ENCODE peak calls at places on chromosome 19, in ten cellular contexts. Y is GOT3; L is activated naive CD4-positive, alpha-beta T cell treated with anti-CD3 and anti-CD28 coated beads for 36 hours; P is hepatic stellate cell; M is MM.1S; K is mucosa of gallbladder; C is iPS DF 6.9; I is stimulated activated naive CD8-positive, alpha-beta T cell treated with anti-CD3 and anti-CD28 coated beads, Interleukin-15, Interleukin-2, amounts not matched to agents 100 U/mL and 50 U/mL, for 24 hours; O is esophagus muscularis mucosa; E is stimulated activated CD4-positive, alpha-beta T cell treated with anti-CD3 and anti-CD28 coated beads, Interleukin-2, amount 100 ng/mL, for 48 hours. V is an unnamed sample.
A peak's percentile ranks its signal among the peaks of the same experiment; 100 is the strongest.

GRCh38 chr19:9171393-9171991 is 7.3 kb upstream of the OR7D2 start:
- DNase-seq in Y (no peak), L (no peak), P (no peak), M (no peak), K (no peak), C (no peak), I (no peak), O (no peak), E (no peak), V (no peak)

GRCh38 chr19:39736088-39736487 is 1.7 kb downstream of the CLC start:
- DNase-seq in Y (no peak), L (peak; percentile 62), P (no peak), M (no peak), K (no peak), C (no peak), I (no peak), O (no peak), E (no peak), V (no peak)

GRCh38 chr19:27774337-27774736 is 1438.6 kb downstream of the UQCRFS1 start:
- DNase-seq in Y (no peak), L (no peak), P (no peak), M (no peak), K (no peak), C (no peak), I (peak; percentile 22), O (no peak), E (no peak), V (no peak)

GRCh38 chr19:15404780-15405211 is 14.0 kb downstream of the AKAP8L start:
- DNase-seq in Y (no peak), L (no peak), P (no peak), M (no peak), K (no peak), C (no peak), I (no peak), O (no peak), E (no peak), V (no peak)

GRCh38 chr19:13987101-13987890 is 18.8 kb downstream of the RFX1 start:
- DNase-seq in Y (no peak), L (no peak), P (no peak), M (no peak), K (peak; percentile 42), C (no peak), I (no peak), O (no peak), E (no peak), V (no peak)

GRCh38 chr19:42197375-42197817 is 20.1 kb downstream of the DEDD2 start:
- DNase-seq in Y (no peak), L (peak; percentile 34), P (no peak), M (no peak), K (no peak), C (no peak), I (no peak), O (no peak), E (no peak), V (no peak)

GRCh38 chr19:49064768-49065611 is at the start of gene NTF4:
- DNase-seq in Y (no peak), L (no peak), P (peak; percentile 52), M (no peak), K (no peak), C (no peak), I (no peak), O (no peak), E (no peak), V (no peak)

GRCh38 chr19:7152568-7152967 is 83.1 kb downstream of the ZNF557 start:
- DNase-seq in Y (no peak), L (no peak), P (peak; percentile 18), M (no peak), K (no peak), C (no peak), I (no peak), O (no peak), E (no peak), V (no peak)

GRCh38 chr19:6070179-6071102 is 39.9 kb downstream of the RFX2 start:
- DNase-seq in Y (no peak), L (no peak), P (no peak), M (no peak), K (no peak), C (no peak), I (no peak), O (peak; percentile 39), E (no peak), V (no peak)

GRCh38 chr19:7337380-7338194 is 11.2 kb upstream of the ARHGEF18 start:
- DNase-seq in Y (no peak), L (peak; percentile 58), P (no peak), M (peak; percentile 98), K (no peak), C (no peak), I (peak; percentile 42), O (no peak), E (no peak), V (no peak)

GRCh38 chr19:13557756-13558398 is 51.6 kb upstream of the CACNA1A start:
- DNase-seq in Y (no peak), L (no peak), P (no peak), M (peak; percentile 13), K (no peak), C (no peak), I (peak; percentile 5), O (no peak), E (no peak), V (no peak)

GRCh38 chr19:1854542-1855039 is 6.3 kb upstream of the REXO1 start:
- DNase-seq in Y (no peak), L (no peak), P (no peak), M (no peak), K (no peak), C (no peak), I (no peak), O (no peak), E (no peak), V (no peak)

GRCh38 chr19:57025491-57025890 is 94.3 kb upstream of the USP29 start:
- DNase-seq in Y (no peak), L (no peak), P (no peak), M (no peak), K (no peak), C (no peak), I (no peak), O (no peak), E (no peak), V (no peak)

GRCh38 chr19:14479985-14480694 is 5.0 kb upstream of the PTGER1 start:
- DNase-seq in Y (no peak), L (peak; percentile 74), P (peak; percentile 64), M (peak; percentile 31), K (no peak), C (peak; percentile 66), I (peak; percentile 84), O (no peak), E (peak; percentile 83), V (no peak)

GRCh38 chr19:14563590-14563926 is 8.3 kb downstream of the NDUFB7 start:
- DNase-seq in Y (no peak), L (no peak), P (no peak), M (no peak), K (no peak), C (no peak), I (no peak), O (no peak), E (no peak), V (no peak)

GRCh38 chr19:55646889-55647731 is 902 bp upstream of the CCDC106 start:
- DNase-seq in Y (no peak), L (no peak), P (no peak), M (no peak), K (no peak), C (no peak), I (no peak), O (no peak), E (no peak), V (no peak)

GRCh38 chr19:40831502-40832430 is 18.5 kb downstream of the CYP2A6 start:
- DNase-seq in Y (no peak), L (no peak), P (peak; percentile 29), M (no peak), K (no peak), C (no peak), I (no peak), O (no peak), E (no peak), V (no peak)

GRCh38 chr19:11088508-11089253 is 582 bp upstream of the LDLR start:
- DNase-seq in Y (no peak), L (no peak), P (no peak), M (no peak), K (peak; percentile 55), C (no peak), I (no peak), O (no peak), E (no peak), V (no peak)

GRCh38 chr19:48962029-48962848 is 2.9 kb upstream of the FTL start:
- DNase-seq in Y (no peak), L (peak; percentile 62), P (no peak), M (peak; percentile 59), K (peak; percentile 70), C (no peak), I (peak; percentile 80), O (no peak), E (no peak), V (no peak)

GRCh38 chr19:5895890-5896289 is 7.7 kb downstream of the NDUFA11 start:
- DNase-seq in Y (no peak), L (no peak), P (no peak), M (no peak), K (no peak), C (no peak), I (no peak), O (no peak), E (no peak), V (no peak)

GRCh38 chr19:51889934-51890333 is 2.2 kb upstream of the ZNF577 start:
- DNase-seq in Y (no peak), L (no peak), P (no peak), M (no peak), K (no peak), C (no peak), I (no peak), O (no peak), E (no peak), V (no peak)

GRCh38 chr19:20078696-20079095 is 896 bp downstream of the ZNF90 start:
- DNase-seq in Y (no peak), L (peak; percentile 52), P (peak; percentile 8), M (no peak), K (peak; percentile 18), C (no peak), I (peak; percentile 27), O (no peak), E (peak; percentile 3), V (no peak)

GRCh38 chr19:29855087-29855486 is 43.3 kb downstream of the CCNE1 start:
- DNase-seq in Y (no peak), L (no peak), P (no peak), M (no peak), K (no peak), C (no peak), I (no peak), O (no peak), E (no peak), V (no peak)

GRCh38 chr19:19526581-19527370 is 1.9 kb upstream of the YJEFN3 start:
- DNase-seq in Y (no peak), L (no peak), P (peak; percentile 37), M (no peak), K (no peak), C (no peak), I (no peak), O (no peak), E (no peak), V (no peak)

GRCh38 chr19:5967571-5967970 is 10.4 kb downstream of the RANBP3 start:
- DNase-seq in Y (no peak), L (no peak), P (no peak), M (no peak), K (no peak), C (no peak), I (no peak), O (no peak), E (no peak), V (no peak)

GRCh38 chr19:36120984-36121358 is 5.7 kb downstream of the TBCB start:
- DNase-seq in Y (no peak), L (no peak), P (no peak), M (no peak), K (no peak), C (no peak), I (no peak), O (no peak), E (no peak), V (no peak)

GRCh38 chr19:11633223-11633622 is 35.9 kb downstream of the ZNF627 start:
- DNase-seq in Y (no peak), L (no peak), P (no peak), M (no peak), K (no peak), C (no peak), I (no peak), O (no peak), E (no peak), V (no peak)

GRCh38 chr19:31538879-31539278 is 189.6 kb upstream of the TSHZ3 start:
- DNase-seq in Y (no peak), L (no peak), P (no peak), M (no peak), K (no peak), C (no peak), I (no peak), O (no peak), E (no peak), V (no peak)